ENCODE peak calls at places on chromosomes 12 and 14, in eight cellular contexts. K is tibial nerve, Y is choroid plexus epithelial cell, E is mammary epithelial cell, L is GM23248, P is foreskin fibroblast, F is A549, M is ovary. G is an unnamed sample.

GRCh38 chr12:116601933-116602809 is 43.0 kb downstream of the MAP1LC3B2 start:
- DNase-seq in L (peak), F (no peak), E (no peak), K (no peak), P (no peak), Y (peak), M (no peak), G (no peak)

GRCh38 chr14:81519200-81519998 is 14.3 kb downstream of the SEL1L start:
- DNase-seq in M (no peak), F (no peak), L (no peak), P (no peak), E (no peak), K (no peak), Y (peak), G (no peak)

GRCh38 chr12:3644103-3644502 is 108.8 kb downstream of the CRACR2A start:
- DNase-seq in P (no peak), K (no peak), E (no peak), M (no peak), F (no peak), L (no peak), Y (no peak), G (no peak)

GRCh38 chr12:70875628-70876027 is 44.9 kb downstream of the PTPRR start:
- DNase-seq in Y (no peak), P (no peak), F (no peak), K (no peak), E (no peak), M (no peak), L (no peak), G (no peak)

GRCh38 chr14:50717826-50718225 is 49.7 kb upstream of the SAV1 start:
- DNase-seq in P (no peak), L (no peak), M (no peak), F (no peak), Y (no peak), E (no peak), K (no peak), G (no peak)

GRCh38 chr14:94062344-94062904 is 18.6 kb downstream of the DDX24 start:
- DNase-seq in E (peak), L (peak), Y (peak), P (no peak), F (no peak), K (no peak), M (no peak), G (peak)

GRCh38 chr14:55297611-55298323 is 26.5 kb downstream of the FBXO34 start:
- DNase-seq in L (no peak), F (peak), E (peak), M (no peak), Y (no peak), K (no peak), P (no peak), G (no peak)

GRCh38 chr14:61145903-61146411 is 135.2 kb downstream of the TMEM30B start:
- DNase-seq in K (no peak), P (peak), M (no peak), F (no peak), Y (peak), L (peak), E (peak), G (peak)

GRCh38 chr14:41062826-41063225 is 543.9 kb upstream of the LRFN5 start:
- DNase-seq in F (peak), Y (no peak), P (no peak), K (no peak), E (no peak), L (no peak), M (no peak), G (no peak)

GRCh38 chr12:80756875-80757274 is 40.2 kb downstream of the MYF5 start:
- DNase-seq in M (no peak), K (no peak), L (peak), F (no peak), P (peak), Y (peak), E (no peak), G (no peak)

GRCh38 chr12:127162902-127163301 is 1104.1 kb upstream of the TMEM132C start:
- DNase-seq in Y (peak), M (no peak), F (peak), K (no peak), E (peak), L (peak), P (peak), G (peak)

GRCh38 chr12:7638064-7638763 is 27.5 kb downstream of the APOBEC1 start:
- DNase-seq in L (no peak), K (no peak), M (no peak), P (no peak), Y (peak), F (no peak), E (no peak), G (no peak)
- H3K4me3 ChIP-seq in L (no peak), K (no peak), M (no peak), P (no peak), Y (no peak), F (no peak), E (no peak), G (no peak)

DNA sequence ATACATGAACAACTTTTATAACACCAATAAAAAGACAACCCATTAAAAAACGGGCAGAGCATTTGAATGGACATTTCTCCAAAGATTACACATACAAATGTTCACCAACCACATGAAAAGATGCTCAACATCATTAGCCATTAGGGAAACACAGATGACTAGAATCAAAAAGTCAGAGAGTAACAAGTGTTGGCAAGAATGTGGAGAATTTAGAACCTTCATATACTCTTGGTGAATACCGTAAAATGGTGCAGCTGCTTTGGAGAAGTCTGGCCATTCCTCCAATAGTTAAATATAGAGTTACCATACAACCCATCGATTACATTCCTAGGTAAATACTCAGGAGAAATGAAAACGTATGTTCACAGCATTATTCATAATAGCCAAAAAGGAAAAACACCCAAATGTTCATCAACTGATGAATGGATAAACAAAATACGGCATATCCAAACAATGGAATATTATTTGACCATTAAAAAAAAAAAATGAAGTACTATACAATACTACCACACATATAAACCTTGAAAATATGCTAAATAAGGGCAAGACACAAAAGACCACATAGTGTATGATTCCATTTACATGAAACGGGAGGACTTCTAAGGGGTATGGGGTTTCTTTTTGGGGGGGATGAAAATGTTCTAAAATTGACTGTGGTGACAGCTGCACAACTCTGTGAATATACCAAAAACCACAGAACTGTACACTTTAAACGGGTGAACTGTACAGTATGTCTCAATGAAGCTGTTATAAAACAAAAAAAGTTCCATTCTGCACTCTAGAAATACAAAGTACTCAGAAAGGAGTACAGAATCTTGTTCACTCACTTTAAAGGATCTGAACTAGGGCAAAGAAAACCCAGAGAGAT is 3.2 kb downstream of the CORO1C start:
- DNase-seq in L (no peak), E (no peak), M (no peak), K (no peak), Y (no peak), P (no peak), F (no peak), G (no peak)
- H3K4me3 ChIP-seq in L (peak), E (peak), M (no peak), K (no peak), Y (no peak), P (peak), F (no peak), G (peak)

DNA sequence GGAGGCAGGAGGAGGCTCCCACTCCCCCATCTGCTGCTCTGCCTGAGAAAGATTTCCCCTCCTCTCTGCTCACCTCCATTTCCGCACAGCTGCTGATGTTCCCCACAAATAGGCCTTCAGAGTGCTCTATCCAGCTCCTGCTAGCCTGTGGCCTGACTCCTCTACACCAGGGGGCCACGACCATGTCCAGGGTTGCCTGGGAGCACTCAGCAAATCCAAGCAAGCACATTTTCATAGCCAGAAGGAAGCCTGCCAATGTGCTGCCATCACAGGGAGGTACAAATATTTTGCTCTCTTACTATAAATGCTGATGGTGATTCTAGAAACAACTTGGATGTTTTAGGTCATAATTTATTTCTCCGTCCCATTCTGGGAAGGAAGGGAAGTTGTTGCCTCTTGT is 17.3 kb downstream of the KCNA5 start:
- DNase-seq in L (no peak), Y (no peak), P (no peak), K (no peak), E (no peak), M (no peak), F (no peak), G (no peak)
- H3K4me3 ChIP-seq in L (no peak), Y (no peak), P (no peak), K (no peak), E (no peak), M (no peak), F (no peak), G (no peak)

GRCh38 chr12:40012709-40013108 is 93.2 kb downstream of the SLC2A13 start:
- DNase-seq in E (no peak), F (no peak), Y (no peak), L (peak), P (no peak), M (no peak), K (no peak), G (no peak)

GRCh38 chr12:40013292-40013691 is 92.6 kb downstream of the SLC2A13 start:
- DNase-seq in Y (no peak), M (no peak), L (no peak), K (no peak), F (no peak), P (no peak), E (no peak), G (no peak)

GRCh38 chr12:40013847-40014246 is 92.0 kb downstream of the SLC2A13 start:
- DNase-seq in M (no peak), P (no peak), K (no peak), F (no peak), L (peak), E (no peak), Y (no peak), G (no peak)

GRCh38 chr12:40011775-40012129 is 94.1 kb downstream of the SLC2A13 start:
- DNase-seq in M (no peak), E (no peak), P (no peak), F (no peak), L (no peak), Y (no peak), K (no peak), G (no peak)

DNA sequence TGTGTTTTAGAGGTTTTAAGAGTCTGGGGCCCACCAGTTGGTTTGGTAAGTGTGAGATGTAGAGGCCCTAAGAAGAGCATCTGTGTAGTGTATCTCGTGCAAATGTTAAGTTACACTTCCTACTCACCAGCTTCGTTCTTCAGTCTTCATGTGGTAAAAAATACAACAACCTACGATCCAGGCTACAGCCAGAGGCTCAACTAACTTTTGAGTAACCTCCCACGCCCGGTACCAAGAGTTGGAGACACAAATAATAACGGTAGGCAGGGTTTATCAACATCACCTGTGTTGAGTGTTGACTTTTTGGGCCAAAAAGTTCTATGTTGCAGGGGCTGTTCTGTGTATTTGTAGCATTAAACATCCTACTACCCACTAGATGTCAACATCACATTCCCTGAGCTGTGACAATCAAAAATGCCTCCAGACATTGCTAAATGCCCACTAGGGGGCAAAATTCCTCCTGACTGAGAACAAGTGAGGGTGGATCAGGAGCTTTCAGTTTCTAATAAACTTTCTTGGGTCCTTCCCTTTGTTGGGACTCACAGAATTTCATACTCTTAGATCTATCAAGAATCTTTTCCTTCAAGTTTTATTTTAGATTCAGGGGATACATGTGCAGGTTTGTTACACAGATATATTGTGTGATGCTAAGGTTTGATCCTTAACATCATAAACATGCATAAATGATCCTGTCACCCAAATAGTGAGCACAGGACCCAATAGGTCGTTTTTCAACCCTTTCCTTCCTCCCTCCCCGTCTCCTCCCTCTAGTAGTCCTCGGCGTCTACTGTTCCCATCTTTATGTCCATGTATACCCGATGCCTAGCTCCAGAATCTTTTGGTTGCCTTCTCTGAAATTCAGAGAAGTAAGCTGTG is 94.7 kb downstream of the SLC2A13 start:
- DNase-seq in P (peak), Y (peak), K (peak), E (peak), F (peak), M (peak), L (peak), G (peak)
- H3K4me3 ChIP-seq in P (no peak), Y (no peak), K (no peak), E (no peak), F (no peak), M (no peak), L (peak), G (peak)

DNA sequence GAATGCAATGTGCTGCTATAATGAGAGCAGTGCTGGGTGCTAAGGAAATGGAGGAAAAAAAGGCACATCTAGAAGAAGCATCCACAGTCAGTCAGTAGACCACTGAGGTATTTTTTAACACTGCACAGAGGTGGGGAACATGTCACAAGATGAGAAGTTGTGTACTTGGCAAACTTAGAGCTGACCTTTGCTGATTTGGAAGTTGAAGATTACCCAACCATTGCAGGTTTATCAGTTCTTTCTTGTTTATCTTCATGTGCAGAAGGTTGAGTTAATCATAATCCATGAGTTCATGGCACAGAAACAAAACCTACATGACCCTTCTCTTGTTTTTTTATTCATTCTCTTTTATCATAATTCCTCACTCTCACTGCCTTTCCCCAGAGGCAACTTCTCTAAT is 3.2 kb upstream of the PAH start:
- DNase-seq in K (no peak), L (no peak), F (no peak), Y (no peak), E (no peak), P (no peak), M (no peak), G (no peak)
- H3K4me3 ChIP-seq in K (no peak), L (no peak), F (no peak), Y (no peak), E (no peak), P (no peak), M (no peak), G (no peak)

DNA sequence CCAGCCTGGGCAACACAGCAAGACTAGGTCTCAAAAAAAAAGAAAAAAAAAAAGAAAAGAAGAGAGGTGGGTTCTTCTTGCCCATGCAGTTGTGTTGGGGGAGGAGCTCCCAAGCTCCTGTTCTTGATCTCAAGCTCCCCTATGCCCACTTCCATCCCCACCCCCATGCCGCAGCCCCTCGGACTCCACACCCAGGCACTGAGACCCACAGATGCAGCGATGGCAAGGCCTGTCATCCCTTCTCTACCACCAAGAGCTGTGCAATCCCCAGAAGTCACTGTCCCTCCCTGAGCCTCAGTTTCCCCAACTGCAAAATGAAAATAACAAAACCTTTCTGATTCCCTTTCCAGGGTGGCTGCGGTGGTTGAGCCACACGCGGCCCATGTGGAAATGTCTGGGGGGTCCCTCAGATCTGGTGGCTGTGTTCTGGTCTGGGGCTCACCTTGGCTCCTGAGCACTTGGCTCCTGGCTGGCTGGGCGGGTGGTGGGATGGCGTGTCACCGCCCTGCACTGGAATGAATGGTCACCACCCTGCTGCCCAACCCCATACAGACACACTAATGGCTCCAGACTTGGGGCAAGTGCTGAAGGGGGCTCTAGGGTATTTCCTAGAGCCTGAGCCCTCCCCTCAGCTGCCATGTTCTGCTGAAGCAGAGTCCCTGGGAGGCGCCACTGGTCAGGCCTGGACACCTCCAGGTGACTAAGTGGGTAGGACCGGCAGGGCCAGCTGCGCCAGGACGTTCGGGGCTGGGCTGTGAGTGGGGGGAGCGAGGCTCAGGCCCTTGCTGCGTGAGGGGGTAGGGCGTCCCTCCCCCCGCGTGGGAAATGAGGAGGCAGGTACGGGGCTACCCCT is 22.5 kb upstream of the KIF26A start:
- DNase-seq in K (no peak), P (no peak), F (no peak), M (peak), E (no peak), L (no peak), Y (no peak), G (no peak)
- H3K4me3 ChIP-seq in K (no peak), P (peak), F (peak), M (peak), E (peak), L (peak), Y (peak), G (peak)

G was measured in AG10803.